ENCODE peak calls at places on chromosome 2, in seven cellular contexts. Q is neuronal stem cell, V is IMR-90, Z is uterus, W is BJ, C is mesenchymal stem cell, O is mesendoderm. G is an unnamed sample. For H3K36me3, the result is how much of the 10 kb centered on the place peaks cover.

GRCh38 chr2:54459037-54459441 is 2.9 kb downstream of the SPTBN1 start:
- DNase-seq in Q (no peak), V (peak), Z (no peak), W (no peak), C (peak), O (no peak), G (no peak)

GRCh38 chr2:158495175-158495574 is 38.4 kb downstream of the PKP4 start:
- DNase-seq in Q (no peak), V (peak), Z (no peak), W (peak), C (no peak), O (no peak), G (no peak)

GRCh38 chr2:85672486-85672885 is 4.5 kb upstream of the SFTPB start:
- DNase-seq in Q (no peak), V (no peak), Z (no peak), W (no peak), C (no peak), O (no peak), G (no peak)

GRCh38 chr2:77566582-77566981 is 44.4 kb upstream of the LRRTM4 start:
- DNase-seq in Q (no peak), V (no peak), Z (no peak), W (no peak), C (no peak), O (peak), G (no peak)

GRCh38 chr2:141554810-141555209 is 576.0 kb downstream of the LRP1B start:
- DNase-seq in Q (peak), V (peak), Z (no peak), W (no peak), C (peak), O (peak), G (no peak)

GRCh38 chr2:30253873-30254691 is 22.7 kb downstream of the LBH start:
- DNase-seq in Q (no peak), V (no peak), Z (peak), W (no peak), C (no peak), O (no peak), G (no peak)

GRCh38 chr2:170022692-170023091 is 155.3 kb upstream of the MYO3B start:
- DNase-seq in Q (no peak), V (peak), Z (no peak), W (peak), C (peak), O (no peak), G (no peak)

GRCh38 chr2:16199882-16200590 is 259.7 kb downstream of the MYCN start:
- DNase-seq in Q (no peak), V (no peak), Z (no peak), W (no peak), C (no peak), O (no peak), G (no peak)

GRCh38 chr2:130385709-130386108 is 29.9 kb downstream of the PTPN18 start:
- DNase-seq in Q (no peak), V (no peak), Z (no peak), W (no peak), C (no peak), O (no peak), G (no peak)

GRCh38 chr2:227939271-227940027 is 68.0 kb downstream of the DAW1 start:
- DNase-seq in Q (peak), V (peak), Z (no peak), W (no peak), C (peak), O (peak), G (no peak)

GRCh38 chr2:149040451-149040850 is 2.0 kb downstream of the LYPD6B start:
- DNase-seq in Q (no peak), V (no peak), Z (no peak), W (no peak), C (no peak), O (peak), G (peak)

GRCh38 chr2:184201246-184201645 is 397.1 kb upstream of the ZNF804A start:
- DNase-seq in Q (no peak), V (no peak), Z (no peak), W (no peak), C (no peak), O (no peak), G (no peak)

GRCh38 chr2:185618630-185619029 is 120.0 kb upstream of the FSIP2 start:
- DNase-seq in Q (no peak), V (no peak), Z (no peak), W (no peak), C (peak), O (peak), G (no peak)

GRCh38 chr2:64234785-64235184 is 90.6 kb upstream of the PELI1 start:
- DNase-seq in Q (no peak), V (no peak), Z (no peak), W (no peak), C (no peak), O (no peak), G (no peak)

GRCh38 chr2:176164803-176165597 is 7.9 kb downstream of the HOXD3 start:
- DNase-seq in Q (no peak), V (no peak), Z (no peak), W (no peak), C (no peak), O (peak), G (no peak)

GRCh38 chr2:105262662-105263091 is 21.1 kb downstream of the GPR45 start:
- DNase-seq in Q (no peak), V (no peak), Z (no peak), W (no peak), C (no peak), O (peak), G (no peak)

GRCh38 chr2:79887747-79888374 is 375.0 kb downstream of the CTNNA2 start:
- DNase-seq in Q (peak), V (peak), Z (no peak), W (peak), C (peak), O (peak), G (no peak)

GRCh38 chr2:10659898-10660568 is 29.7 kb downstream of the NOL10 start:
- DNase-seq in Q (peak), V (peak), Z (peak), W (peak), C (peak), O (peak), G (no peak)

GRCh38 chr2:216548901-216549321 is 50.3 kb downstream of the RPL37A start:
- DNase-seq in Q (no peak), V (no peak), Z (peak), W (no peak), C (no peak), O (no peak), G (no peak)

GRCh38 chr2:186713664-186714063 is 19.8 kb downstream of the FAM171B start:
- DNase-seq in Q (no peak), V (no peak), Z (no peak), W (no peak), C (no peak), O (no peak), G (no peak)

GRCh38 chr2:4018535-4018934 is 315.2 kb downstream of the DCDC2C start:
- DNase-seq in Q (no peak), V (no peak), Z (no peak), W (no peak), C (no peak), O (no peak), G (peak)

GRCh38 chr2:120747706-120748105 is 12.0 kb downstream of the GLI2 start:
- DNase-seq in Q (no peak), V (no peak), Z (no peak), W (no peak), C (no peak), O (no peak), G (peak)

GRCh38 chr2:96413067-96413722 is 77.6 kb downstream of the NCAPH start:
- DNase-seq in Q (no peak), V (no peak), Z (no peak), W (no peak), C (no peak), O (no peak), G (no peak)

GRCh38 chr2:221501210-221501882 is 70.8 kb downstream of the EPHA4 start:
- DNase-seq in Q (no peak), V (peak), Z (no peak), W (no peak), C (peak), O (no peak), G (no peak)

GRCh38 chr2:215612770-215613169 is 176.9 kb upstream of the FN1 start:
- DNase-seq in Q (no peak), V (peak), Z (no peak), W (no peak), C (peak), O (peak), G (no peak)

GRCh38 chr2:227862227-227862740 is 9.1 kb upstream of the DAW1 start:
- DNase-seq in Q (no peak), V (peak), Z (no peak), W (no peak), C (peak), O (peak), G (no peak)

GRCh38 chr2:169362346-169363026 is at the start of gene LRP2:
- DNase-seq in Q (peak), V (no peak), Z (no peak), W (no peak), C (peak), O (peak), G (no peak)

GRCh38 chr2:21461754-21462153 is 338.0 kb downstream of the TDRD15 start:
- DNase-seq in Q (no peak), V (no peak), Z (no peak), W (no peak), C (no peak), O (no peak), G (no peak)

GRCh38 chr2:159285433-159285832 is 1.1 kb downstream of the WDSUB1 start:
- DNase-seq in Q (no peak), V (no peak), Z (no peak), W (no peak), C (no peak), O (no peak), G (no peak)

GRCh38 chr2:31384351-31384750 is 30.2 kb downstream of the XDH start:
- DNase-seq in Q (no peak), V (peak), Z (no peak), W (peak), C (peak), O (peak), G (no peak)

GRCh38 chr2:239817011-239817490 is 208.1 kb downstream of the NDUFA10 start:
- DNase-seq in Q (no peak), V (no peak), Z (no peak), W (no peak), C (no peak), O (no peak), G (no peak)

GRCh38 chr2:192090878-192091277 is 103.9 kb downstream of the TMEFF2 start:
- DNase-seq in Q (no peak), V (no peak), Z (no peak), W (no peak), C (no peak), O (peak), G (no peak)

GRCh38 chr2:64017811-64018714 is 1.2 kb downstream of the VPS54 start:
- DNase-seq in Q (no peak), V (peak), Z (no peak), W (no peak), C (peak), O (peak), G (no peak)

GRCh38 chr2:74863802-74864248 is 29.9 kb downstream of the HK2 start:
- DNase-seq in Q (no peak), V (no peak), Z (no peak), W (no peak), C (no peak), O (no peak), G (no peak)
- H3K36me3 ChIP-seq in Q (under half), V (under half), Z (under half), W (under half), C (under half), O (under half), G (under half)

DNA sequence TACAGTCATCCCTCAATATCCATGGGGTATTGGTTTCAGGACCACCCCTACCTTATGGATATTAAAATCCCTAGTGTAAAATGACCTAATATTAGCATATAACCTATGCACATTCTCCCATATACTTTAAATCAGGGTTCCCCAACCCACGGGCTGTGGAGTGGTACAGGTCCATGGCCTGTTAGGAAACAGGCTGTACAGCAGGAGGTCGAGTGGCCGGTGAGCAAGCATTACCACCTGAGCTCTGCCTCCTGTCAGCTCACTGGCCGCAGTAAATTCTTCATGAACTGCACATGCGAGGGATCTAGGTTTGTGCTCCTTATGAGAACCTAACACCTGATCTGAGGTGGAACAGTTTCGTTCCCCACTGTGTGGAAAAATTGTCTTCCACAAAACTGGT is 73.8 kb downstream of the RIF1 start:
- DNase-seq in Q (no peak), V (no peak), Z (no peak), W (no peak), C (no peak), O (no peak), G (no peak)
- H3K36me3 ChIP-seq in Q (under half), V (under half), Z (under half), W (under half), C (under half), O (under half), G (under half)

GRCh38 chr2:8800821-8801220 is 36.6 kb downstream of the KIDINS220 start:
- DNase-seq in Q (no peak), V (peak), Z (no peak), W (no peak), C (no peak), O (no peak), G (no peak)
- H3K36me3 ChIP-seq in Q (under half), V (under half), Z (under half), W (under half), C (under half), O (under half), G (half or more)

GRCh38 chr2:147689510-147689909 is 155.3 kb upstream of the ACVR2A start:
- DNase-seq in Q (no peak), V (no peak), Z (no peak), W (no peak), C (no peak), O (no peak), G (no peak)
- H3K36me3 ChIP-seq in Q (under half), V (under half), Z (under half), W (under half), C (under half), O (under half), G (under half)

GRCh38 chr2:166647935-166648334 is 153.9 kb upstream of the SCN7A start:
- DNase-seq in Q (no peak), V (no peak), Z (no peak), W (no peak), C (no peak), O (no peak), G (no peak)
- H3K36me3 ChIP-seq in Q (under half), V (under half), Z (under half), W (under half), C (under half), O (under half), G (under half)

GRCh38 chr2:100409975-100410647 is 7.4 kb downstream of the CHST10 start:
- DNase-seq in Q (no peak), V (no peak), Z (no peak), W (no peak), C (no peak), O (no peak), G (no peak)
- H3K36me3 ChIP-seq in Q (under half), V (under half), Z (under half), W (under half), C (under half), O (under half), G (under half)

GRCh38 chr2:202762546-202762945 is 109.0 kb downstream of the ICA1L start:
- DNase-seq in Q (no peak), V (no peak), Z (no peak), W (no peak), C (no peak), O (no peak), G (no peak)

GRCh38 chr2:202758638-202759037 is 112.9 kb downstream of the ICA1L start:
- DNase-seq in Q (no peak), V (no peak), Z (no peak), W (no peak), C (no peak), O (no peak), G (no peak)

GRCh38 chr2:202758128-202758527 is 113.4 kb downstream of the ICA1L start:
- DNase-seq in Q (no peak), V (no peak), Z (no peak), W (no peak), C (no peak), O (no peak), G (no peak)

GRCh38 chr2:202757339-202757738 is 114.2 kb downstream of the ICA1L start:
- DNase-seq in Q (no peak), V (no peak), Z (no peak), W (no peak), C (no peak), O (no peak), G (no peak)

GRCh38 chr2:202760848-202761247 is 110.7 kb downstream of the ICA1L start:
- DNase-seq in Q (no peak), V (no peak), Z (no peak), W (no peak), C (no peak), O (no peak), G (no peak)
- H3K36me3 ChIP-seq in Q (under half), V (under half), Z (under half), W (under half), C (under half), O (under half), G (under half)

DNA sequence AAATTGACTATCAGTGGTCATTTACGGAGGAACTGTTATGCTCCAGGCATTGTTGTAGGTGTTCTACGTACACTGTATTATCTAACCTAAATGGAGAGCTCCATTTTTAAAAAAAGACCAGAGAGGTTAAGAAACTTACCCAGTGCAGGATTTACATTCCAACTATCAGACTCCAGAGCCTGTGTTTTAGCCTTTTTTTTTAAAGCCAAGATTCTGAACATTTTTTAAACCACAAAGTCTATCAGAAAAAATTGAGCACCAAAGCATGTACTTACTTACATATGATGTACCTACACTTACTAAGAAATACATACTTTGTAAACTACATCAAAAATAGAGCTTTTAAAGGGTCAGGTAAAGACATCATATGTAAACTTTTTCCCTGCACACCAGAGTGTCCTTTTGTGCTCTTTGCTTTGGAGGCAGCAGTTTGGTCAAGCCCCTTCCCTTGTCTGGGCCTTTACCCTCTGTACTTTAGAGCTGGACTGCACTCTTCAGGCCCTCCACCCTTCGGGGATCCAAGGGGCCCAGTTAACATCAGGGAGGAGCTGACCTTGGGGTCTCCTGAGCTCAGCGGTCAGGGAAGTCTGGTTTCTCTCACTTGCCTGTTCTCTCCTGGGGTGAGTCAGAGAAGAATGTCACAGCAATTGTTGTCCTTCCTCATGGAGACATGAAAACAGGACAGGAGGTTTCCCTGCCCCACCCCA is 58.4 kb downstream of the ITGB1BP1 start:
- DNase-seq in Q (no peak), V (no peak), Z (no peak), W (no peak), C (peak), O (peak), G (no peak)
- H3K36me3 ChIP-seq in Q (under half), V (under half), Z (under half), W (under half), C (under half), O (under half), G (under half)

GRCh38 chr2:37132914-37133313 is 23.9 kb downstream of the EIF2AK2 start:
- DNase-seq in Q (no peak), V (no peak), Z (no peak), W (no peak), C (no peak), O (no peak), G (no peak)
- H3K36me3 ChIP-seq in Q (under half), V (under half), Z (under half), W (under half), C (under half), O (under half), G (half or more)

DNA sequence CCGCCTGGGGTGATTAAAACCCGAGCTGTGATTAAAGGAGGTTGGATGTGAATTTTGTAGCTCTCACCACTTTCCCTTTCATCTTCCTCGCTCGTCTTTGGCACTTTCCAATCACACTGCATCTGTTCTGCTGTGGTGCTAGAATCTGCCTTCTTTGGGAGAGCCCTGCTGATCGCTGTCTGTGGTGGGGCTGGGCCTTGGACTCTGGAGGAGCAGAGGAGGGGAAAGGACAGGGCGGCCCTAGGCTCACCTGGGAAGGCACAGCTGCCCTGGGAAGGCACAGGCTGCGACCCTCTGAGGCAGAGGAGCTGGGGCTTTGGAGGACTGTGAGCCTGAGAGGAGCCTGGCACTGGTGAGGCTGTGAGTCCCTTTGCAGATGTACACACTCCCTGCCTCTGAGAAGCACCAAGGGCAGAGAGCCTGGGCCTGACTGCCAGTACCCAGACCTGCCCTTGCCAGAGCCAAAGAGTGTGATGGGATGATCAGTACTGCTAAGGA is 463.3 kb upstream of the HS6ST1 start:
- DNase-seq in Q (no peak), V (no peak), Z (no peak), W (no peak), C (no peak), O (peak), G (peak)
- H3K36me3 ChIP-seq in Q (under half), V (under half), Z (under half), W (under half), C (under half), O (under half), G (under half)

G was measured in esophagus muscularis mucosa.